ENCODE peak calls at places on chromosome 11, in ten cellular contexts. X is AG04449, D is epithelial cell of proximal tubule, W is cardiac muscle cell, U is BE2C, Z is neural progenitor cell, F is bronchial epithelial cell, B is AG09309, H is HL-60, N is astrocyte of the spinal cord. V is an unnamed sample.

GRCh38 chr11:115408036-115408911 is 95.9 kb downstream of the CADM1 start:
- DNase-seq in B (peak), U (no peak), W (no peak), Z (no peak), D (no peak), F (no peak), H (no peak), X (peak), N (peak), V (no peak)

GRCh38 chr11:111941963-111942362 is 4.8 kb downstream of the DIXDC1 start:
- DNase-seq in W (no peak), U (peak), B (no peak), X (no peak), H (no peak), F (peak), N (peak), D (no peak), Z (no peak), V (no peak)

GRCh38 chr11:57885298-57886035 is 123.9 kb downstream of the CTNND1 start:
- DNase-seq in B (no peak), F (no peak), W (peak), U (no peak), Z (peak), N (no peak), D (no peak), H (no peak), X (no peak), V (peak)

GRCh38 chr11:110059706-110060430 is 33.3 kb upstream of the ZC3H12C start:
- DNase-seq in B (peak), X (no peak), F (no peak), H (no peak), W (no peak), N (peak), Z (no peak), U (no peak), D (no peak), V (peak)

GRCh38 chr11:36631704-36632287 is 33.8 kb upstream of the RAG2 start:
- DNase-seq in X (no peak), U (no peak), W (no peak), Z (peak), H (no peak), N (no peak), D (no peak), F (no peak), B (no peak), V (no peak)

GRCh38 chr11:87596176-87596575 is 558.4 kb downstream of the TMEM135 start:
- DNase-seq in W (no peak), D (no peak), B (no peak), U (no peak), Z (no peak), F (no peak), H (no peak), X (no peak), N (no peak), V (no peak)

GRCh38 chr11:46249103-46249942 is 28.1 kb upstream of the CREB3L1 start:
- DNase-seq in B (no peak), N (peak), H (no peak), X (no peak), F (no peak), W (no peak), Z (no peak), U (no peak), D (no peak), V (peak)

GRCh38 chr11:114192841-114193389 is 103.3 kb upstream of the NNMT start:
- DNase-seq in U (no peak), Z (peak), X (no peak), B (no peak), F (no peak), H (peak), N (peak), W (no peak), D (no peak), V (no peak)

GRCh38 chr11:86627776-86628455 is 44.5 kb downstream of the ME3 start:
- DNase-seq in F (no peak), W (no peak), Z (no peak), B (peak), U (no peak), N (no peak), D (no peak), H (no peak), X (no peak), V (no peak)

GRCh38 chr11:35223429-35223828 is 84.5 kb downstream of the CD44 start:
- DNase-seq in H (no peak), D (no peak), F (no peak), W (peak), N (peak), U (peak), Z (peak), X (no peak), B (peak), V (peak)

GRCh38 chr11:121795206-121795605 is 320.8 kb downstream of the BLID start:
- DNase-seq in X (no peak), Z (no peak), W (no peak), H (no peak), F (no peak), D (no peak), U (peak), N (no peak), B (no peak), V (no peak)

GRCh38 chr11:79902493-79902892 is 461.7 kb upstream of the TENM4 start:
- DNase-seq in W (no peak), H (no peak), F (peak), B (no peak), U (no peak), N (no peak), Z (no peak), X (peak), D (peak), V (no peak)

GRCh38 chr11:104254347-104254746 is 90.4 kb upstream of the PDGFD start:
- DNase-seq in X (no peak), U (peak), W (peak), B (no peak), H (peak), D (no peak), F (peak), Z (peak), N (peak), V (peak)

GRCh38 chr11:65672180-65672860 is 9.6 kb upstream of the RELA start:
- DNase-seq in B (no peak), W (no peak), D (no peak), N (no peak), Z (no peak), F (no peak), U (no peak), H (no peak), X (no peak), V (no peak)

GRCh38 chr11:62908468-62909072 is 12.6 kb downstream of the CHRM1 start:
- DNase-seq in N (no peak), Z (no peak), W (no peak), B (no peak), X (no peak), H (no peak), U (peak), D (no peak), F (no peak), V (no peak)

GRCh38 chr11:131581006-131581405 is 210.6 kb downstream of the NTM start:
- DNase-seq in D (no peak), W (no peak), B (peak), N (no peak), X (no peak), Z (no peak), U (no peak), F (no peak), H (no peak), V (no peak)

GRCh38 chr11:38323961-38324761 is 1726.1 kb upstream of the RAG2 start:
- DNase-seq in F (peak), Z (no peak), H (no peak), D (no peak), N (no peak), U (no peak), W (no peak), B (no peak), X (no peak), V (no peak)

GRCh38 chr11:134480129-134480652 is 68.1 kb upstream of the B3GAT1 start:
- DNase-seq in N (no peak), U (no peak), F (no peak), W (no peak), D (no peak), H (no peak), Z (no peak), X (no peak), B (no peak), V (no peak)

GRCh38 chr11:28107331-28107725 is 628 bp downstream of the KIF18A start:
- DNase-seq in N (no peak), Z (peak), W (peak), F (peak), D (no peak), B (no peak), U (peak), X (no peak), H (peak), V (no peak)

GRCh38 chr11:31606893-31607292 is 97.3 kb downstream of the ELP4 start:
- DNase-seq in W (no peak), F (no peak), X (no peak), H (no peak), N (no peak), Z (no peak), B (no peak), D (no peak), U (no peak), V (no peak)

GRCh38 chr11:31810779-31811647 is at the start of gene PAX6:
- DNase-seq in Z (peak), X (no peak), U (peak), N (peak), D (peak), W (peak), H (peak), F (peak), B (no peak), V (peak)

GRCh38 chr11:67535577-67535976 is 12.3 kb upstream of the CABP2 start:
- DNase-seq in D (no peak), U (no peak), H (no peak), B (no peak), N (no peak), X (no peak), W (no peak), Z (no peak), F (no peak), V (no peak)

GRCh38 chr11:12785901-12786300 is 111.7 kb downstream of the TEAD1 start:
- DNase-seq in F (no peak), B (no peak), H (no peak), U (no peak), X (no peak), N (no peak), D (no peak), Z (no peak), W (no peak), V (no peak)

GRCh38 chr11:114705280-114706024 is 27.1 kb downstream of the NXPE2 start:
- DNase-seq in W (no peak), X (no peak), D (no peak), N (no peak), F (no peak), Z (no peak), U (no peak), H (no peak), B (no peak), V (no peak)

GRCh38 chr11:17986007-17986710 is 26.7 kb downstream of the SERGEF start:
- DNase-seq in H (no peak), U (no peak), D (no peak), W (no peak), B (peak), Z (no peak), X (no peak), N (peak), F (peak), V (peak)

GRCh38 chr11:19644316-19644715 is 68.3 kb upstream of the NAV2 start:
- DNase-seq in H (no peak), W (no peak), X (no peak), F (no peak), D (no peak), Z (no peak), B (no peak), N (peak), U (no peak), V (no peak)

GRCh38 chr11:130888790-130889189 is 27.5 kb downstream of the SNX19 start:
- DNase-seq in D (no peak), W (no peak), B (no peak), H (no peak), X (no peak), U (no peak), N (no peak), F (no peak), Z (no peak), V (no peak)

GRCh38 chr11:69039501-69039900 is 9.2 kb upstream of the TPCN2 start:
- DNase-seq in B (peak), Z (no peak), N (peak), H (no peak), U (no peak), W (no peak), F (no peak), X (no peak), D (no peak), V (no peak)

GRCh38 chr11:11209967-11210366 is 143.1 kb downstream of the CSNK2A3 start:
- DNase-seq in H (no peak), U (no peak), X (no peak), N (no peak), B (no peak), D (no peak), Z (no peak), W (no peak), F (no peak), V (no peak)

GRCh38 chr11:11206457-11206856 is 146.6 kb downstream of the CSNK2A3 start:
- DNase-seq in F (no peak), Z (no peak), B (no peak), U (no peak), D (no peak), W (no peak), H (no peak), N (no peak), X (no peak), V (no peak)

GRCh38 chr11:11211186-11211585 is 141.9 kb downstream of the CSNK2A3 start:
- DNase-seq in H (no peak), U (no peak), F (peak), Z (no peak), D (no peak), X (no peak), N (no peak), W (no peak), B (no peak), V (no peak)

GRCh38 chr11:11208994-11209393 is 144.1 kb downstream of the CSNK2A3 start:
- DNase-seq in F (no peak), W (no peak), X (no peak), U (no peak), H (no peak), D (no peak), Z (no peak), B (no peak), N (no peak), V (no peak)

DNA sequence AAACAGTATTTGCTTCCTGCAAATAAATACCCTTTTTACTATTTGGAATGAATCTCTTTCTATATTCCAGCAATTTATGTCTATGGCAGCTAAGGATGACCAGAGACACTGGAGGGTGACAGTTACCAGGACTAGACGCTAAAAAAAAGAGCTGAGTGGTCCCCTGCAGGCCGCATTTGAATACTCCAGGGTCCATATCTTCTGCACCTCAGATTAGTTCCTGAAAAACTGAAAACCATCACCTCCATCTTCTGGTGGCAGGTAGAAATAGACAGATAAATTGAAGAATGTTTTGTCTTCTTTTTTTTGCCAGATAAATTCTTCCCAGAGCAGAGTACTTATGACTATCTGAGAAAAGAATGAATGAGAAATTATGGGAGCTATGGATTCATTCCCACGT is 145.6 kb downstream of the CSNK2A3 start:
- DNase-seq in X (no peak), U (no peak), D (no peak), H (no peak), N (no peak), F (no peak), Z (no peak), W (no peak), B (no peak), V (no peak)
- TF ChIP-seq CTCF in X (no peak), U (peak), D (peak), H (no peak), N (no peak), F (no peak), Z (no peak), W (no peak), B (no peak), V (no peak)

DNA sequence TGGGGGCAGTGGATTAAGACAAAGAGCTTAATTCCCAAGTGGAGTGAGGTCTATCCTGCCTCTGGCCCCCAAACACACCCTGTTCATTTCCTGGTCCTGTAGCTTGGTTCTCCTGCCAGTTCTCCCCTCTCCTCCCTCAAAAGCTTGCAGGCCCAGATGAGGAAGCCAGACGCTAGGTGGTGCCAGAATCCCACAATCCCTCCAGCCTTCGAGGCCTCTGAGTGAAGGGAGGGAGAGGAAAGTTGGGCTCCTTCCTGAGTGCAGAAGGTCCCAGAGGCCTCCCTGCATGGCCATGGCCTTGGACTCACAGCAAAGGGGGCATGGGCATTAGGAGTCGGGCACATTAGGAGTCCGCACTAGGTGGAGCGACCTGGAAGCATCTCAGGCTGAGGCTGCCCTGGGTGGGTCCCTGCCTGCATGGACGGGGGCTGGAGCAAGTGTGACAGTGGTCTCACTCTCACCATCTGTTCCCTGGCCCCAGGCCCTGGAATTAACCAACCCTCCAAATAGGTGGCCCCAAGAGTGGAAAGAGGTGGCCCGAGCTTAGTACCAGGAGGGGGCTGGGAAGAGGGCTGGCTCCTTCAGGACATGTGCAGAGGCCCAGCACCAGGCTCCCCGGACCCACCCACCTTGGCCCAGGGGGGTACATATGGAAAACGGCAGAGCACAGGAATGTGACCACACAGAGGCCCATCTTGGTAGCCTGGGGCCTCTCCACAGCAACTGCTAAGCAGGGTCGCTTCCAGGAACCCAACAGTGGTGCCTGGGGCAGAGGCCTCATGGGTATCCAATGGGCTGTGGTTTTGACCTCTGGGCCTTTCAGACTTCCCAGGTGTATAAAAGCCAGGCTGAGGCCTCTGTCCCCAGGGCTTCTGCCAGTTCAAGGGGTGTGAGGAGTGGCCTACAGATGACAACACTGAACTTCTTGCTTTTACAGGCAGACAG is 5.2 kb downstream of the FXYD2 start:
- DNase-seq in Z (peak), X (no peak), H (peak), F (peak), U (peak), W (peak), B (no peak), D (no peak), N (peak), V (peak)
- TF ChIP-seq CTCF in Z (peak), X (peak), H (peak), F (peak), U (peak), W (peak), B (peak), D (peak), N (peak), V (peak)

DNA sequence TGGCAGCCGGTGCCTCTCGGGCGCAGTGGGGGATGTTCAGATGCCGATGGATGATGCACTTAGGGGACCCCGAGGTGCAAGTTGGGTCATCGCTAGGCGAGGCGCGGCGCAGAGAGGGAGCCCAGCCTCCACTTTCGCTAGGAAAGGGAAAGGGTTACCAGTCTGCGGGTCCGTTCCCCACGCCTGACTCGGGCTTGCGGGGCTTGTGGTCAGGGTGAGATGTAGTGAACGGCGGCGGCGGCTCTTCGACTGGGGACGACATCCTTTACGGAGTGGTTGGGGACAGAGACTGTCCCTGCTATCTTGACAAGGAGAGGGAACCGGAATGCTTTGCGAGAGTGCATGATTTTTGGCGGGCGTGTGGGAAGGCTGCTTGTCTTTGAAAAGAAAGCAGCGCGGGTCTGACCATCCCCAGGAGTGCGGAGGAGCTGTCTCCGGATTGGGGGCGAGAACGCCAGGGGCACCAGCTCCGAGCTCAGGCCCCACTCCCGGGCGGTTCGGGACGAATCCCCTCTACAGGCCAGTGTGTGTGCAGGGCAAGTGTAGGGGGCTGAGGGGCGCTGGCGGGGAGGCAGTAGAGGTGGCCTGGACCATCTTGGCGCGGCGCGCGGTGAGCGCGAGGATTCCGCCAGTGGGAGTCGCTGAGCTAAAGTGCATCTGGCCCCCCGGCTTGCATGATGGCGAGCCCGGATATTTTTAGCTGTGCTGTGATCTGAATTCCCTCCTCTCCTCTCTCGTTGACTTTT is 1.1 kb downstream of the FAT3 start:
- DNase-seq in B (no peak), F (no peak), N (peak), X (no peak), Z (peak), H (no peak), D (no peak), W (peak), U (peak), V (no peak)
- TF ChIP-seq CTCF in B (peak), F (no peak), N (peak), X (peak), Z (no peak), H (no peak), D (peak), W (no peak), U (peak), V (no peak)

DNA sequence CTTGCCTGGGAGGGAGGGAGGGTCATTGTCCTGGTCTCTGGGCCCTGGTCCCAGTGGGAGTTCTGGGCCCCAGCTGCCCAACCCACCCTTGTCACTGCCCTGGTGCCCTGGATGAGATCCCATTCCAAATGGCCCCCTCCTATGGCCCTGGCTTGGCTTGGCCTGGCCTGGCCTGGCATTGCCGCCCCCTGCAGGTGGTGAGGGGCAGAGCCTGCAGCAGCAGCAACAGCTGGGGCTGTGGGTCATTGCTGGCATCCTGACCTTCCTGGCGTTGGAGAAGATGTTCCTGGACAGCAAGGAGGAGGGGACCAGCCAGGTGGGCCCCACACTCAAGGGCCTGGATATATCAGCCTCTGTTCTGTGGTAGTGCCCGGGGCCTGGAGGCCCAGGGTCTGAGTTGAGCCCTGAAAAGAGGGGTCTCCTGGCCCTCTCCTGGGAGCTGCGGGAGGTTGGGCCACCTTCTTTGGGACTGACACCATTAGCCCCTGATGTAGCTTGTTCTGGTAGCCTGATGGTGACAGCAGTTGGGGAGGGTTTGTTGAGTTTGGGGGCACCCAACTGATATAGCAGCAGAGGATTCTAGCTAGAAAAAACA is 3.9 kb downstream of the SLC39A13 start:
- DNase-seq in N (no peak), Z (peak), B (no peak), D (no peak), X (no peak), U (peak), H (peak), F (no peak), W (peak), V (peak)
- TF ChIP-seq CTCF in N (peak), Z (peak), B (peak), D (peak), X (peak), U (peak), H (peak), F (peak), W (peak), V (peak)